ENCODE peak calls at places on chromosome 3, in four cellular contexts. E is SK-N-MC, O is cardiac muscle cell, C is right lobe of liver. W is an unnamed sample.

GRCh38 chr3:123605789-123606234 is 21.0 kb upstream of the HACD2 start:
- DNase-seq in E (no peak), O (no peak), C (no peak), W (no peak)

GRCh38 chr3:80696280-80696679 is 928.5 kb upstream of the ROBO1 start:
- DNase-seq in E (no peak), O (no peak), C (no peak), W (no peak)

GRCh38 chr3:124557433-124558232 is 172.6 kb upstream of the UMPS start:
- DNase-seq in E (peak), O (peak), C (no peak), W (peak)

GRCh38 chr3:100106094-100106493 is 8.2 kb downstream of the FILIP1L start:
- DNase-seq in E (peak), O (no peak), C (no peak), W (no peak)

GRCh38 chr3:138220788-138221187 is 33.7 kb downstream of the ARMC8 start:
- DNase-seq in E (no peak), O (no peak), C (no peak), W (no peak)

GRCh38 chr3:48125026-48125704 is 63.1 kb downstream of the CDC25A start:
- DNase-seq in E (no peak), O (peak), C (no peak), W (no peak)

GRCh38 chr3:72973031-72973723 is 23.4 kb upstream of the PPP4R2 start:
- DNase-seq in E (no peak), O (peak), C (peak), W (no peak)

GRCh38 chr3:115814778-115815380 is 191.6 kb downstream of the GAP43 start:
- DNase-seq in E (peak), O (peak), C (peak), W (peak)

GRCh38 chr3:112061152-112061551 is 25.0 kb upstream of the C3orf52 start:
- DNase-seq in E (no peak), O (peak), C (no peak), W (no peak)

GRCh38 chr3:86792316-86792715 is 198.6 kb downstream of the VGLL3 start:
- DNase-seq in E (no peak), O (peak), C (no peak), W (peak)

GRCh38 chr3:72161870-72162617 is 377.1 kb upstream of the PROK2 start:
- DNase-seq in E (no peak), O (no peak), C (peak), W (no peak)

GRCh38 chr3:5197470-5198312 is 10.2 kb downstream of the EDEM1 start:
- DNase-seq in E (no peak), O (peak), C (no peak), W (no peak)

GRCh38 chr3:180684807-180685206 is 5.5 kb upstream of the CCDC39 start:
- DNase-seq in E (no peak), O (no peak), C (no peak), W (no peak)